ENCODE peak calls at places on chromosomes 3 and 15, in four cellular contexts. X is K562, G is HCT116, W is GM12878. E is an unnamed sample.

GRCh38 chr3:83928391-83928790 is 1030.4 kb upstream of the CADM2 start:
- DNase-seq in X (peak), G (peak), W (no peak), E (peak)

GRCh38 chr3:150922611-150923010 is 17.4 kb upstream of the MINDY4B start:
- DNase-seq in X (peak), G (peak), W (no peak), E (no peak)

GRCh38 chr3:168165390-168166269 is 69.9 kb upstream of the GOLIM4 start:
- DNase-seq in X (peak), G (peak), W (peak), E (peak)

GRCh38 chr15:67836477-67836876 is 3.4 kb downstream of the RNU6-1 start:
- DNase-seq in X (peak), G (no peak), W (no peak), E (no peak)

GRCh38 chr3:17850448-17850847 is 108.0 kb upstream of the TBC1D5 start:
- DNase-seq in X (no peak), G (no peak), W (no peak), E (no peak)

GRCh38 chr15:64134322-64134829 is 17.2 kb upstream of the SNX22 start:
- DNase-seq in X (no peak), G (no peak), W (no peak), E (no peak)

GRCh38 chr3:7669641-7670040 is 808.7 kb downstream of the GRM7 start:
- DNase-seq in X (no peak), G (no peak), W (no peak), E (no peak)

GRCh38 chr3:17372811-17373210 is 369.6 kb downstream of the TBC1D5 start:
- DNase-seq in X (no peak), G (no peak), W (no peak), E (peak)

GRCh38 chr3:170524072-170524471 is 61.8 kb downstream of the SLC7A14 start:
- DNase-seq in X (no peak), G (no peak), W (no peak), E (no peak)

GRCh38 chr15:71409541-71409940 is 294.3 kb downstream of the THSD4 start:
- DNase-seq in X (no peak), G (no peak), W (no peak), E (no peak)

DNA sequence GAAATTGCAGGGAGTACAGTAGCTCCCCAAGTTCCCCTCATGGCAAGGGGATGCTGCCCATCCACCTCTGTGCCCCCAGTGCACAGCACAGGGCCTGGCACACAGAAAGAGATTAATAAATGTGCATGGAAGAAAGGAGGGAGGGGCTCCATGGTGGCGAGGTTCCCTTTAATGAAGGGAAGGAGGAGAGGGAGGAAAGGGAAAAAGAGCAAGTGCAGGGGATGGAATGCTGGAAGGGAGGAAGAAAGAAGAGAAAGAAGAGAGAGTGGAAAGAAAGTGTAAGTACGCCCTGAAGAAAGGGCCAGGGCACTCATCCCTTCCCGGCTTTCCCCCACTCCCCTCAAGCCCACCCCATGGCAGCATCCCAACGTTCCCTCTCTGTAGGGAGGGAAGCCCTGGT is 1.5 kb upstream of the VIPR1 start:
- DNase-seq in X (no peak), G (no peak), W (no peak), E (no peak)
- TF ChIP-seq EZH2 in X (no peak), G (no peak), W (no peak), E (peak)

GRCh38 chr15:43648649-43649429 is at the start of gene CATSPER2:
- DNase-seq in X (no peak), G (no peak), W (no peak), E (no peak)
- TF ChIP-seq ZBTB33 in X (peak), G (no peak), W (no peak), E (no peak)

GRCh38 chr3:32816439-32817194 is 1.2 kb upstream of the TRIM71 start:
- DNase-seq in X (no peak), G (no peak), W (no peak), E (peak)
- TF ChIP-seq EZH2 in X (no peak), G (no peak), W (no peak), E (no peak)

GRCh38 chr3:22089284-22089683 is 338.3 kb upstream of the ZNF385D start:
- DNase-seq in X (peak), G (no peak), W (peak), E (peak)
- TF ChIP-seq ZBTB33 in X (no peak), G (no peak), W (no peak), E (no peak)